ENCODE peak calls at places on chromosomes 12 and 14, in six cellular contexts. X is upper lobe of left lung, H is lower lobe of right lung, R is uterus, J is tibial artery, V is neural progenitor cell. I is an unnamed sample. For H3K4me1, the result is how much of the 10 kb centered on the place peaks cover.

GRCh38 chr14:84029246-84029645 is 1500.7 kb upstream of the FLRT2 start:
- DNase-seq in J (no peak), X (no peak), R (no peak), V (no peak), H (no peak), I (no peak)

GRCh38 chr14:85233756-85234545 is 296.0 kb upstream of the FLRT2 start:
- DNase-seq in R (no peak), J (no peak), V (no peak), X (no peak), H (no peak), I (no peak)

GRCh38 chr14:74572829-74573360 is 39.1 kb downstream of the LTBP2 start:
- DNase-seq in V (no peak), J (no peak), H (no peak), R (no peak), X (no peak), I (peak)

GRCh38 chr12:130281157-130281799 is 56.4 kb upstream of the PIWIL1 start:
- DNase-seq in R (no peak), H (no peak), X (no peak), J (no peak), V (peak), I (peak)

GRCh38 chr12:91515944-91516739 is 333.5 kb upstream of the DCN start:
- DNase-seq in X (no peak), V (no peak), H (no peak), J (no peak), R (no peak), I (no peak)

GRCh38 chr12:113230315-113231274 is 9.3 kb downstream of the TPCN1 start:
- DNase-seq in H (no peak), R (no peak), X (no peak), V (no peak), J (no peak), I (no peak)

GRCh38 chr14:59333668-59334067 is 131.5 kb downstream of the GPR135 start:
- DNase-seq in H (no peak), J (no peak), X (no peak), V (no peak), R (peak), I (no peak)

GRCh38 chr14:104428860-104429259 is 150.7 kb upstream of the C14orf180 start:
- DNase-seq in R (no peak), V (no peak), J (no peak), H (no peak), X (no peak), I (no peak)

GRCh38 chr12:44464180-44464579 is 411.9 kb downstream of the NELL2 start:
- DNase-seq in J (no peak), R (no peak), H (no peak), X (no peak), V (peak), I (no peak)

GRCh38 chr12:100234166-100234565 is 32.7 kb downstream of the DEPDC4 start:
- DNase-seq in X (no peak), V (no peak), R (no peak), J (no peak), H (no peak), I (no peak)

GRCh38 chr12:48021485-48022179 is 17.4 kb upstream of the COL2A1 start:
- DNase-seq in J (no peak), R (no peak), H (no peak), V (peak), X (peak), I (no peak)

GRCh38 chr14:21557084-21557901 is 22.6 kb downstream of the OR10G3 start:
- DNase-seq in R (peak), X (peak), H (peak), V (peak), J (peak), I (peak)

GRCh38 chr14:104358528-104359300 is 220.3 kb downstream of the KIF26A start:
- DNase-seq in J (peak), X (peak), V (no peak), R (no peak), H (peak), I (no peak)

GRCh38 chr12:57618966-57619433 is 7.8 kb downstream of the ARHGEF25 start:
- DNase-seq in R (no peak), X (no peak), V (no peak), H (no peak), J (no peak), I (no peak)

GRCh38 chr14:71675126-71675901 is 256.9 kb upstream of the RGS6 start:
- DNase-seq in V (peak), J (no peak), H (no peak), R (no peak), X (no peak), I (no peak)

GRCh38 chr14:26598081-26598671 is 343 bp upstream of the NOVA1 start:
- DNase-seq in H (peak), V (peak), R (peak), J (peak), X (peak), I (peak)

GRCh38 chr14:88468396-88468795 is 82.9 kb downstream of the SPATA7 start:
- DNase-seq in R (no peak), V (no peak), X (no peak), H (no peak), J (no peak), I (no peak)

GRCh38 chr14:104687601-104688504 is 1.6 kb upstream of the INF2 start:
- DNase-seq in X (peak), V (peak), J (peak), R (peak), H (peak), I (peak)

GRCh38 chr12:93790472-93791152 is 113.4 kb downstream of the CRADD start:
- DNase-seq in J (no peak), X (no peak), R (no peak), V (no peak), H (no peak), I (no peak)

GRCh38 chr12:52561880-52562449 is 9.0 kb upstream of the KRT71 start:
- DNase-seq in V (peak), J (no peak), X (peak), H (no peak), R (no peak), I (peak)

GRCh38 chr12:42944516-42944915 is 355.0 kb upstream of the PRICKLE1 start:
- DNase-seq in V (no peak), X (no peak), R (no peak), H (no peak), J (no peak), I (no peak)

GRCh38 chr14:61355892-61356325 is 34.5 kb downstream of the PRKCH start:
- DNase-seq in X (peak), R (peak), H (peak), J (peak), V (no peak), I (peak)

GRCh38 chr12:78359530-78359929 is 505.0 kb upstream of the SYT1 start:
- DNase-seq in H (no peak), X (no peak), R (peak), J (no peak), V (no peak), I (no peak)

GRCh38 chr14:21352587-21352986 is 31.2 kb downstream of the SUPT16H start:
- DNase-seq in X (peak), V (no peak), R (no peak), H (peak), J (no peak), I (no peak)

GRCh38 chr14:23376477-23377200 is at the start of gene CMTM5:
- DNase-seq in V (peak), R (no peak), H (no peak), J (no peak), X (no peak), I (no peak)

GRCh38 chr12:105102673-105103072 is 4.9 kb upstream of the WASHC4 start:
- DNase-seq in J (no peak), R (no peak), V (no peak), X (no peak), H (no peak), I (no peak)

GRCh38 chr14:104111301-104112112 is 26.0 kb downstream of the ASPG start:
- DNase-seq in R (no peak), H (peak), J (no peak), V (no peak), X (no peak), I (peak)

GRCh38 chr14:95319312-95320075 is at the start of gene CLMN:
- DNase-seq in X (peak), H (peak), J (no peak), R (peak), V (peak), I (peak)

GRCh38 chr12:83031301-83031700 is 344.6 kb downstream of the TMTC2 start:
- DNase-seq in R (no peak), V (no peak), H (no peak), J (no peak), X (no peak), I (no peak)

GRCh38 chr14:76516884-76517283 is 140.9 kb downstream of the ESRRB start:
- DNase-seq in H (no peak), X (no peak), R (no peak), V (no peak), J (no peak), I (no peak)

GRCh38 chr12:103647267-103647666 is 60.2 kb downstream of the STAB2 start:
- DNase-seq in X (no peak), R (no peak), H (no peak), J (no peak), V (no peak), I (no peak)

GRCh38 chr12:68264864-68265256 is 11.5 kb upstream of the IL22 start:
- DNase-seq in X (no peak), V (no peak), R (no peak), J (no peak), H (no peak), I (no peak)

GRCh38 chr12:111598637-111599458 is at the start of gene ATXN2:
- DNase-seq in H (peak), J (peak), V (peak), X (peak), R (peak), I (peak)

GRCh38 chr12:76762556-76762955 is 1.4 kb upstream of the ZDHHC17 start:
- DNase-seq in R (no peak), V (peak), J (no peak), X (no peak), H (no peak), I (no peak)

DNA sequence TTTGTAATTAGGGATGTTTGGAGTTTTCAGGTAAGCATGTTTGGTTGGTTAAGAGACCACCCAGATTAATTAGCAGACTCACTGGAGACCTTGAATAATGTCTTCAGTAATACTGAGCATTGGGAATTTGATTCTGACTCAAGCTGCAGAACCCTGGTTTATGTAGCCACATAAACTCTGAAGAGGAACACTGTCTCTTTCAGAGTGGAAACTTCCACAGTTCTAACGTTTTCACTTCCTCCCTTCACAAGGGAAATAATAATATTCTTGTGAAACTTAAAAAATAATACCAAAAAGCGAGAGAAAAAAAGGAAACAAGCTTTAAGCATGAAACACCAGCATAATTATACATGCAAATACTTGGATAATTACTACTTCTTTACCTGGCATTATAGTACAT is 40.0 kb upstream of the ST8SIA1 start:
- DNase-seq in X (no peak), R (no peak), H (no peak), V (no peak), J (no peak), I (no peak)
- TF ChIP-seq CTCF in X (no peak), R (no peak), H (no peak), V (no peak), J (no peak), I (no peak)

GRCh38 chr12:96208346-96208745 is 14.2 kb downstream of the ELK3 start:
- DNase-seq in X (no peak), V (no peak), J (no peak), R (no peak), H (no peak), I (no peak)
- H3K4me1 ChIP-seq in X (half or more), V (under half), J (under half), R (under half), H (half or more), I (under half)

GRCh38 chr14:100067971-100068959 is 3.0 kb downstream of the EVL start:
- DNase-seq in V (no peak), R (peak), H (peak), X (peak), J (peak), I (peak)
- TF ChIP-seq CTCF in V (no peak), R (no peak), H (no peak), X (no peak), J (no peak), I (no peak)

GRCh38 chr12:131610181-131610580 is 100.7 kb upstream of the SFSWAP start:
- DNase-seq in V (no peak), X (no peak), R (no peak), H (no peak), J (no peak), I (no peak)

GRCh38 chr12:131612092-131612755 is 98.7 kb upstream of the SFSWAP start:
- DNase-seq in J (no peak), H (no peak), V (no peak), R (no peak), X (no peak), I (no peak)

GRCh38 chr12:131613186-131613585 is 97.7 kb upstream of the SFSWAP start:
- DNase-seq in X (no peak), J (no peak), R (no peak), V (no peak), H (no peak), I (no peak)

GRCh38 chr12:131610891-131611290 is 100.0 kb upstream of the SFSWAP start:
- DNase-seq in R (no peak), V (no peak), X (no peak), H (no peak), J (no peak), I (no peak)

DNA sequence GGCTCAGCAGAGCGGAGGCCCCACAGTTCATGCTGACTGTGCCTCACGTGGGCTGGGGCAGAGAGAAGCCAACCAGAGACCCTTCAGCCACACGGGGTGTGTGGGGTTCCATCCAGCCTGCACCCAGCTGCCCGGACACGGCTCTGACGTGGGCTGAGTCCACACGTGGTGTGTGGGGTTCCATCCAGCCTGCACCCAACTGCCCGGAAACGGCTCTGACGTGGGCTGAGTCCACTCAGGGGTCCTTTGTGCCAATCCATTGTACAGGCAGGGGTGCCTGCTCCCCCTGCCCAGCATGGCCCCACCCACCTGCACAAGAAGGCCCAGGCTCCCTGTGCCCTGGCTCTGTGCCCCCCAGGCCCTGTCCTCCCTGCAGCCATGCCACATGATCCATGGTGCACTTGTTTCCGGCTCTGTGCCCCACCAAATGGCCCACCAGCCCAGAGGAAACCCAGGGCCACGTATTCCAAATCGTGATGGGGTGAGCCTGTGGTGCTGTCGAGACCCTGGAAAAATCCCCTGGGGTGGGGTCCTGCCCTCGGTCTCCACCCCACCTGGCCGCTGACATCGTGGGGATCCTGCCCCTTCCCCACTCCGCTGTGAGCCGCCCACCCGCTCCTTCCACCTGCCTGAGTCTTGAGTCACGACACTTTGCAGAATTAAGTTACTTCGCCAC is 99.3 kb upstream of the SFSWAP start:
- DNase-seq in H (no peak), R (no peak), X (no peak), V (no peak), J (no peak), I (no peak)
- H3K4me1 ChIP-seq in H (under half), R (under half), X (under half), V (under half), J (under half), I (under half)

GRCh38 chr12:50101663-50102062 is 2.1 kb upstream of the GPD1 start:
- DNase-seq in X (no peak), J (no peak), R (no peak), H (no peak), V (peak), I (no peak)
- TF ChIP-seq CTCF in X (no peak), J (peak), R (no peak), H (peak), V (peak), I (no peak)

I was measured in thyroid gland.